ENCODE peak calls at places on chromosomes 4 and X, in eight cellular contexts. K, M, A, N, Y, W, I and T are unnamed samples.

GRCh38 chr4:187929024-187929423 is 66.5 kb upstream of the ZFP42 start:
- DNase-seq in K (peak), M (no peak), A (no peak), N (peak), Y (no peak), W (no peak), I (no peak), T (no peak)

GRCh38 chrX:41522681-41523080 is 75.5 kb downstream of the NYX start:
- DNase-seq in K (no peak), M (no peak), A (no peak), N (no peak), Y (no peak), W (no peak), I (peak), T (no peak)

GRCh38 chr4:6893449-6894085 is 16.1 kb upstream of the TBC1D14 start:
- DNase-seq in K (no peak), M (no peak), A (no peak), N (peak), Y (no peak), W (no peak), I (no peak), T (no peak)

GRCh38 chrX:66731398-66731797 is 92.5 kb upstream of the EDA2R start:
- DNase-seq in K (peak), M (no peak), A (no peak), N (peak), Y (peak), W (no peak), I (peak), T (peak)

GRCh38 chr4:117085185-117085701 is at the start of gene TRAM1L1:
- DNase-seq in K (no peak), M (no peak), A (peak), N (peak), Y (peak), W (peak), I (peak), T (no peak)

GRCh38 chr4:121690001-121690400 is 6.8 kb downstream of the ANXA5 start:
- DNase-seq in K (no peak), M (no peak), A (no peak), N (no peak), Y (peak), W (peak), I (no peak), T (no peak)

GRCh38 chrX:119391279-119391678 is 7.9 kb upstream of the SLC25A43 start:
- DNase-seq in K (peak), M (no peak), A (peak), N (peak), Y (peak), W (no peak), I (no peak), T (no peak)

GRCh38 chr4:113355550-113356371 is 306.3 kb downstream of the ANK2 start:
- DNase-seq in K (peak), M (no peak), A (peak), N (no peak), Y (peak), W (peak), I (no peak), T (no peak)

GRCh38 chr4:83503974-83504373 is 19.1 kb upstream of the ABRAXAS1 start:
- DNase-seq in K (no peak), M (no peak), A (no peak), N (no peak), Y (no peak), W (no peak), I (no peak), T (no peak)

GRCh38 chr4:23805381-23805780 is 84.5 kb downstream of the PPARGC1A start:
- DNase-seq in K (no peak), M (no peak), A (no peak), N (no peak), Y (peak), W (no peak), I (no peak), T (no peak)

GRCh38 chrX:111040377-111041017 is 55.5 kb upstream of the PAK3 start:
- DNase-seq in K (no peak), M (no peak), A (no peak), N (peak), Y (peak), W (peak), I (no peak), T (no peak)

GRCh38 chrX:38668788-38669187 is 107.4 kb downstream of the TSPAN7 start:
- DNase-seq in K (no peak), M (no peak), A (no peak), N (no peak), Y (no peak), W (no peak), I (no peak), T (no peak)

GRCh38 chr4:156146581-156146980 is 192.9 kb upstream of the CTSO start:
- DNase-seq in K (no peak), M (no peak), A (no peak), N (no peak), Y (no peak), W (no peak), I (no peak), T (no peak)

GRCh38 chr4:128159967-128160366 is 98.9 kb downstream of the LARP1B start:
- DNase-seq in K (no peak), M (no peak), A (no peak), N (peak), Y (peak), W (no peak), I (no peak), T (peak)

GRCh38 chr4:169070071-169070894 is 60.2 kb upstream of the CBR4 start:
- DNase-seq in K (no peak), M (peak), A (peak), N (peak), Y (peak), W (peak), I (no peak), T (peak)

GRCh38 chr4:102786279-102786678 is 25.5 kb upstream of the MANBA start:
- DNase-seq in K (no peak), M (no peak), A (no peak), N (no peak), Y (no peak), W (no peak), I (no peak), T (no peak)

GRCh38 chr4:177375971-177376370 is 66.3 kb downstream of the AGA start:
- DNase-seq in K (peak), M (no peak), A (no peak), N (no peak), Y (no peak), W (no peak), I (no peak), T (no peak)

GRCh38 chr4:69078852-69079251 is 17.4 kb upstream of the UGT2B7 start:
- DNase-seq in K (no peak), M (no peak), A (no peak), N (no peak), Y (no peak), W (no peak), I (no peak), T (no peak)

GRCh38 chr4:76637704-76638361 is 202.8 kb downstream of the SHROOM3 start:
- DNase-seq in K (no peak), M (no peak), A (no peak), N (no peak), Y (no peak), W (no peak), I (no peak), T (no peak)

GRCh38 chr4:125750827-125751466 is 436.2 kb downstream of the FAT4 start:
- DNase-seq in K (no peak), M (no peak), A (peak), N (peak), Y (peak), W (no peak), I (peak), T (no peak)

GRCh38 chr4:2042207-2042946 is 16.8 kb upstream of the NAT8L start:
- DNase-seq in K (peak), M (no peak), A (peak), N (no peak), Y (no peak), W (no peak), I (no peak), T (no peak)

GRCh38 chrX:7941390-7942042 is 14.3 kb upstream of the PNPLA4 start:
- DNase-seq in K (peak), M (no peak), A (peak), N (peak), Y (peak), W (no peak), I (peak), T (no peak)

GRCh38 chr4:8765084-8765483 is 106.6 kb downstream of the HMX1 start:
- DNase-seq in K (no peak), M (no peak), A (no peak), N (no peak), Y (no peak), W (no peak), I (no peak), T (no peak)

GRCh38 chr4:87848622-87849351 is 16.0 kb downstream of the MEPE start:
- DNase-seq in K (peak), M (peak), A (peak), N (peak), Y (peak), W (no peak), I (peak), T (peak)

GRCh38 chr4:24888945-24889344 is 23.9 kb downstream of the CCDC149 start:
- DNase-seq in K (peak), M (no peak), A (no peak), N (no peak), Y (no peak), W (no peak), I (no peak), T (no peak)

GRCh38 chrX:21658746-21659145 is 616 bp upstream of the KLHL34 start:
- DNase-seq in K (no peak), M (no peak), A (peak), N (no peak), Y (no peak), W (no peak), I (no peak), T (no peak)

GRCh38 chrX:34437586-34437985 is 219.5 kb downstream of the TMEM47 start:
- DNase-seq in K (no peak), M (no peak), A (no peak), N (no peak), Y (no peak), W (no peak), I (no peak), T (no peak)